ENCODE peak calls at places on chromosomes 13 and 19, in four cellular contexts. T is NCI-H1436; Z is foreskin melanocyte; U is stimulated activated CD4-positive, alpha-beta T cell treated with anti-CD3 and anti-CD28 coated beads, Interleukin-4, amount 100 ng/mL, for 24 hours. H is an unnamed sample.

GRCh38 chr19:12784394-12784870 is 6.9 kb upstream of the JUNB start:
- DNase-seq in T (no peak), Z (no peak), U (peak; percentile 23), H (no peak)

GRCh38 chr19:7494416-7495098 is 5.7 kb upstream of the PEX11G start:
- DNase-seq in T (no peak), Z (peak; percentile 46), U (no peak), H (no peak)

GRCh38 chr19:52138614-52139290 is 986 bp downstream of the ZNF616 start:
- DNase-seq in T (peak; percentile 45), Z (no peak), U (peak; percentile 12), H (peak; percentile 68)

GRCh38 chr13:67143544-67144115 is 86.5 kb downstream of the PCDH9 start:
- DNase-seq in T (no peak), Z (no peak), U (no peak), H (no peak)

GRCh38 chr19:33953023-33953422 is 156.4 kb downstream of the KCTD15 start:
- DNase-seq in T (no peak), Z (no peak), U (no peak), H (no peak)

GRCh38 chr13:82702513-82702912 is 1179.8 kb downstream of the SLITRK1 start:
- DNase-seq in T (no peak), Z (no peak), U (no peak), H (no peak)

GRCh38 chr19:4768934-4769777 is 22.4 kb upstream of the FEM1A start:
- DNase-seq in T (peak; percentile 96), Z (peak; percentile 65), U (peak; percentile 81), H (peak; percentile 88)

GRCh38 chr19:50510700-50511068 is 307 bp downstream of the JOSD2 start:
- DNase-seq in T (peak; percentile 97), Z (no peak), U (no peak), H (no peak)

GRCh38 chr13:70173236-70173959 is 65.1 kb upstream of the KLHL1 start:
- DNase-seq in T (no peak), Z (no peak), U (no peak), H (no peak)

GRCh38 chr13:109275848-109276247 is 510.5 kb downstream of the IRS2 start:
- DNase-seq in T (no peak), Z (no peak), U (no peak), H (no peak)

GRCh38 chr19:15432018-15432494 is 13.3 kb upstream of the AKAP8L start:
- DNase-seq in T (no peak), Z (no peak), U (peak; percentile 48), H (no peak)

GRCh38 chr19:29303035-29303706 is 90.2 kb upstream of the UQCRFS1 start:
- DNase-seq in T (no peak), Z (no peak), U (no peak), H (no peak)

H was measured in RKO.